ENCODE peak calls at places on chromosome 7, in four cellular contexts. I, D, S and W are unnamed samples.

GRCh38 chr7:11373546-11374142 is 400.0 kb downstream of the PHF14 start:
- DNase-seq in I (peak), S (peak), D (peak), W (no peak)

GRCh38 chr7:135789956-135790355 is 41.3 kb upstream of the FAM180A start:
- DNase-seq in S (no peak), I (no peak), D (peak), W (no peak)

GRCh38 chr7:30910369-30911073 is 1.1 kb upstream of the AQP1 start:
- DNase-seq in S (no peak), D (no peak), I (no peak), W (no peak)

GRCh38 chr7:99102809-99103690 is 40.9 kb downstream of the SMURF1 start:
- DNase-seq in I (no peak), S (no peak), D (peak), W (no peak)

GRCh38 chr7:133230591-133231194 is 22.2 kb upstream of the EXOC4 start:
- DNase-seq in D (peak), S (peak), I (peak), W (peak)

GRCh38 chr7:25759748-25760147 is 392.2 kb upstream of the NFE2L3 start:
- DNase-seq in D (no peak), I (peak), S (no peak), W (no peak)

GRCh38 chr7:33888206-33888605 is 17.1 kb upstream of the BMPER start:
- DNase-seq in I (no peak), S (no peak), D (no peak), W (no peak)

GRCh38 chr7:50356212-50356944 is 51.9 kb downstream of the IKZF1 start:
- DNase-seq in I (no peak), D (no peak), S (no peak), W (no peak)

GRCh38 chr7:5296627-5297226 is 14.0 kb downstream of the SLC29A4 start:
- DNase-seq in D (peak), S (no peak), I (peak), W (peak)

GRCh38 chr7:53521638-53522184 is 486.3 kb downstream of the POM121L12 start:
- DNase-seq in S (no peak), D (no peak), I (no peak), W (no peak)

GRCh38 chr7:27143022-27143949 is at the start of gene HOXA5:
- DNase-seq in D (no peak), I (peak), S (no peak), W (no peak)
- TF ChIP-seq EZH2 in D (no peak), I (peak), S (no peak), W (peak)

DNA sequence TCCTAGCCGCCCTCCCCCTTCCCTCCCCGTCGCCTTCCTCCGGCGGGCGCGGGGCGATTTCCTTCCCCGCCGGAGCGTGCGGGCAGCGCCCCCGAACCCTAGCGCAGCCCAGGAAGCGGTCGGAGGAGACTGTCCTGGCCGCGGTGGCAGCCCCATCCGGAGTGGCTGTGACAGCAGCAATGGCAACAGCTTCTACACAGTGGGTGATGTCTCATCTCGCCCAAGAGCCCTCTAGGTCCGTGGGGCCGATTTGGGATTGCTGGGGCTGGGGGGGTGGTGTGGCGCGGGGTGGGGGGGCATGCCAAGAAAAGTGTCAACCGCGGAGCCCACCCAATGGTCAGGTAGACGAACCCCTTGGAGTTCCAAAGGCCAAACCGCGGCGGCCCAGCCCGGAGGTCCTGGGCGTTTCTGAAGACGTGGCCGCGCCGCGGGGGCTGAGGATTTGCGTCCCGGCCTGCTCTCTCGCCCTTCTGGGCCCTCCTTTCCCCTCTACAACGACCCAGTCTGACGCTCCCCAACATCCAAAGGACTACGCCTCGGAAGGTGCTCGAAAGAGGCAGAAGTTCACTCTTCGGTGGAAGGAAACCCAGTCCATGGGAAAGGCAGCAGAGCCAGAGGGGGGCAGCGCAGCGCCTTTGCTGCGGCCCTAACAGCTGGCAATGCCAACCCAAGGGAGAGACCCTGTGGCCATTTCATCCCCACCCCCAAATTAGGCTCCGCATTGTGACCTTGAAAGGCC is 603 bp upstream of the TWIST1 start:
- DNase-seq in I (peak), S (no peak), D (peak), W (no peak)
- TF ChIP-seq EZH2 in I (peak), S (no peak), D (no peak), W (no peak)

GRCh38 chr7:108003591-108003935 is 602 bp upstream of the LAMB1 start:
- DNase-seq in D (no peak), I (no peak), S (no peak), W (no peak)
- TF ChIP-seq EZH2 in D (no peak), I (no peak), S (no peak), W (no peak)

GRCh38 chr7:97021443-97022261 is 3.0 kb downstream of the DLX5 start:
- DNase-seq in S (no peak), I (no peak), D (no peak), W (no peak)

GRCh38 chr7:97019710-97020109 is 4.9 kb downstream of the DLX5 start:
- DNase-seq in D (no peak), I (no peak), S (no peak), W (no peak)

GRCh38 chr7:97018775-97019535 is 5.7 kb downstream of the DLX5 start:
- DNase-seq in I (peak), S (no peak), D (no peak), W (no peak)

GRCh38 chr7:97022451-97023306 is 2.0 kb downstream of the DLX5 start:
- DNase-seq in I (peak), S (no peak), D (no peak), W (no peak)

DNA sequence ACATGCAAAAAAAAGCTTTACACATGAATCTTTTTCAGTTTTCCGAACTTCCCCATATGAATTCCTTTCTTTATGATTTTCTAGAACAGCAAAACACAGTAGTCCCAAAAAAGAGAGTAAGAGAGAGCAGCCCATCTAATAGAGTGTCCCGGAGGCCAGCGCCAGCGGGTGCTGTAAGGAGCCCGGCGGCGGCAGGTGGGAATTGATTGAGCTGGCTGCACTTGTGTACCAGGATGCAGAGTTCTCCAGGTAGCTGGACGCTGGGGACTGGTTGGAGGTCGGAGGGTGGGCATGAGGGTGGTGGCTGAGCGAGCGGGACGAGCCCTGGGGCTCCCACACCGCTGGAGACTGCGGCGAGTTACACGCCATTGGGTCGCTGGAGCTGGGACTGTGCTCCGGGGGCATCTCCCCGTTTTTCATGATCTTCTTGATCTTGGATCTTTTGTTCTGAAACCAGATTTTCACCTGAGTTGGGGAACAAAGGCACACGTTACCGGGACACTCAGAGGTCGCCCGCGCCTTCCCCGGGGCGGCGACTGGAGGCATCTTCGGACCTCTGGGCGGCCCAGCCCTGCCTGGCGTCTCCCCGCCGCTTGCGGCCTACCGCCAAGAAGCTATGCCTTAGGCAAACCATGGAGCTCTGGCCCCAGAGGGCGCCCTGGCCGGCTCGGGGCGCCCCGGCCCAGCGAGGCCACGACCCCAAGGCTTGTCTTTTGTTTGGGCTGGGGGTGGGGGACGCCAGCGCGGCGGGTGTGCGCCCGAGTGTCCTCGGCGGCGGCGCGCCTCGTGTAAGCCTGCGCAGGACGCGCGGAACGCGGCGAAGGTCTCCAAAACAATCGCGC is 3.8 kb downstream of the DLX5 start:
- DNase-seq in I (peak), S (no peak), D (no peak), W (no peak)
- TF ChIP-seq EZH2 in I (peak), S (no peak), D (peak), W (no peak)

DNA sequence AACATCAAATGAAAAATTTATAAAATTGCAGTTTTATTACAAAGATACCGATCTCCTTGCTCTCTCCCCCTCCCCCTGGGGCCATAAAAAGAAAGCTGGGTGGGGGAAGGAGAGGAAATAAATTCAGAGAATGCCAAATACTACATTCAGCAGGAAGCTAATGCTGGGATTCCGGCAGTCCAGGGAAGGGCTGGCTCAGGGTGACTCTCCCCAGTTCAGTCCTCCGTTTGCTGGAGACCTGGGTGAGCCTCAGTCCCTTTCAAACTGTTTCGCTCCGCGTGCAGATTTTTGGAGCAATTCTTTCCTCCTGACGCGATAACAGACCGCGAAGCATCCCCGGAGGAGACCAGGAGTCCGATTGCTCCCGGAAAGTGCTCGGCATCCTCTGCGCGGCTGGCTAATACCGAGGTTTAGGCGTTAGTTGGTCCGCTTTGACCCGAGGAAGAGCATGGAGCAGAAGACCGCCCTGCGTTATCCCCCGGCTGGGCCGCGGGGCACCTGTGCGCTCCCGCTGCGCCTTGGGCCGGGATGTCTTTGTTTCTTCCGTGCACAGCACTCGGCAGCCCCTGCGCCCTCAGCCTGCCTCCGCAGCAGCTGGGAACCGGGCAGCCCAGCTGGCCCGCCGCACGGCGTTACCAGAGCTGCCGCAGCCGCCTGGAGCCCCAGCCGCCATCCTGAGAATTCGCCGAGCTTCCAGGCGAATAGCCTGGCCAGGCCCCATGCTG is 3.9 kb upstream of the HOXA2 start:
- DNase-seq in D (no peak), S (no peak), I (peak), W (no peak)
- TF ChIP-seq EZH2 in D (no peak), S (no peak), I (peak), W (no peak)

DNA sequence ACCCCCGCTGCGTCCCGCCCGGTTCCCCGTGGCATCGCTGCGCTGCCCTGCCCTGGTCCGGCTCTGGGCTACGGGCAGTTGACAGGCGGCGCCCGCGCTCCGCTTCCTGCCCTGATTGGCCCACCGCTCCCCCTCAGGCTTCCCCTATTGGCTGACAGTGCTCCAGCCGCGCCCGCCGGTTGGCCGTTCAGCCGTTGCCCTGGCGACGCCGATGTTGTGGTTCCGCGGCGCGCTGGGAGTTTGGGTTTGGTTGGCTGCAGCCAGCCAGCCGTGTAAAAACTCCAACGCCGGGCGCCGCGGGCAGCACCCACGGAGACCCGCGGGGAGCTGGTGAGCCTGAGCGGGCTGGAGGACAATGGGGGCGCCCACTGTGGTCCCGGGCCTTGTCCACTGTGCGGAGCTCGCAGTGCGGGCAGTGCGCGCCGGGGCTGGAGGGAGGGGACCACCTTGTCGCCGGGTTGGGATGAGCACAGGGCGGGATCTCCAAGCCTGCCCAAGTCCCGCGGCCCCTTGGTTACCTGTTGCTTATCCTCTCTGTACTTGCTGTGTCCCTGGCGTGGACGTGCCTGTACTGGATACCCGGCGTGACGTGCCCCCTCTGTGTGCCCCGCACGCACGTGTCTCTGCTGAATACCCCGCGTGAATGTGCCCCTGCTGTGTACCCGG is at the start of gene C7orf57:
- DNase-seq in I (peak), D (peak), S (peak), W (no peak)
- TF ChIP-seq EZH2 in I (no peak), D (no peak), S (no peak), W (no peak)